ENCODE peak calls at places on chromosomes 6 and 20, in seven cellular contexts. D is esophagus muscularis mucosa, L is ovary, J is tibial nerve, I is K562, S is GM12878, B is transverse colon. Y is an unnamed sample.

GRCh38 chr20:32582659-32583580 is 2.2 kb downstream of the NOL4L start:
- DNase-seq in I (peak; percentile 77), J (no peak), B (peak; percentile 33), D (no peak), L (peak; percentile 61), S (no peak), Y (no peak)

GRCh38 chr6:28741363-28741762 is 182.4 kb downstream of the TRIM27 start:
- DNase-seq in L (no peak), D (no peak), I (no peak), B (no peak), S (no peak), J (no peak), Y (no peak)

GRCh38 chr6:118485601-118486550 is 62.2 kb upstream of the PLN start:
- DNase-seq in D (no peak), J (no peak), S (peak; percentile 35), L (no peak), B (no peak), I (no peak), Y (no peak)

GRCh38 chr6:41728073-41728936 is 7.1 kb downstream of the TFEB start:
- DNase-seq in B (peak; percentile 77), D (no peak), I (no peak), L (no peak), S (no peak), J (no peak), Y (no peak)

GRCh38 chr20:1391640-1392442 is 1.0 kb downstream of the FKBP1A start:
- DNase-seq in L (no peak), B (no peak), J (no peak), D (peak; percentile 85), I (peak; percentile 32), S (no peak), Y (no peak)

GRCh38 chr6:142355481-142356174 is 53.8 kb downstream of the ADGRG6 start:
- DNase-seq in I (no peak), J (no peak), D (no peak), S (no peak), L (no peak), B (no peak), Y (no peak)

GRCh38 chr6:106731144-106731842 is 101.9 kb downstream of the QRSL1 start:
- DNase-seq in D (no peak), J (no peak), I (no peak), S (no peak), L (no peak), B (peak; percentile 71), Y (no peak)

GRCh38 chr6:54617730-54618129 is 228.8 kb upstream of the FAM83B start:
- DNase-seq in J (no peak), D (no peak), S (no peak), L (no peak), B (no peak), I (no peak), Y (no peak)

GRCh38 chr6:37435816-37436215 is 2.8 kb downstream of the CMTR1 start:
- DNase-seq in D (no peak), S (no peak), L (no peak), J (no peak), I (no peak), B (no peak), Y (no peak)

DNA sequence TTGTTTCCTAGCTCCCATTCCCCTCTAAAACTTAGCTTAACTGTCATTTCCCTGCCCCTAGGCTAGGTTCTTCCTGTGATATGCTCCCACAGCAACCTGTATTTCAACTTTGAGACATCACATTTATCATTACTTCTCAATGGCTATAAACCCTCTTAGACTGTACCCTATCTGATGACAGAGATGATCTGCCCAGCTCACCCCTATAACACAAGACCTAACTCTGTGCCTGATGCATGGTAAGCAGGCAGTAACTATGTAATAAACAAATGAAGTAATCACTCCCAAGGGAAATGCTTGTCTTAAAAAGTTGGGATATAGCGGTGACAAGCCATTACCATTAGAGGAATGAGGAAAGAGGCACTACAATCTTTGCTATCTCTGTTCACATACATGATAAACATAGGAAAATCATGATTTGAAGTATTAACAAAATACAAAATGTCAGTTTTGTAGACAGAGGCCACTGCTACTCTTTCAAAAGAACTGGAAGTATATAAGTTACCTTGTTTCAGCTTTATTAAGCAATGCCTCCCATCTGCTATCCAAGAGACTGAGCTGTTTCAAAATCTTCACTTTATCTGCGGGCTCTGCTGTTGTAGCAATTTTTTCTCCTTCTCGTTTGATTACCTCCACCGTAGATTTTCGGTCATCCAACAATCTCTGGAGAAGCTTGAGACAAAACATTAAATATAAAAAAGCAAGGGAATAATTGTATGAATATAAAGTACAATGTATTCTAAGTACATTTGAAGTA is 110.7 kb downstream of the DST start:
- DNase-seq in L (no peak), S (no peak), D (no peak), B (no peak), I (no peak), J (no peak), Y (no peak)
- H3K36me3 ChIP-seq in L (no peaks in the 10 kb centered on the region), S (peaks cover 53% of the 10 kb centered on the region), D (peaks cover 94% of the 10 kb centered on the region), B (peaks cover 60% of the 10 kb centered on the region), I (no peaks in the 10 kb centered on the region), J (no peaks in the 10 kb centered on the region), Y (no peaks in the 10 kb centered on the region)

GRCh38 chr20:25341716-25342680 is 48.6 kb downstream of the ABHD12 start:
- DNase-seq in J (no peak), I (no peak), L (no peak), D (no peak), S (no peak), B (no peak), Y (no peak)

GRCh38 chr20:25340380-25340779 is 50.3 kb downstream of the ABHD12 start:
- DNase-seq in L (no peak), J (no peak), D (no peak), B (no peak), S (no peak), I (no peak), Y (no peak)

GRCh38 chr20:25339608-25340007 is 51.0 kb downstream of the ABHD12 start:
- DNase-seq in D (no peak), I (no peak), S (no peak), L (no peak), B (peak; percentile 41), J (no peak), Y (peak; percentile 69)

GRCh38 chr20:25336561-25337422 is 53.8 kb downstream of the ABHD12 start:
- DNase-seq in S (no peak), I (no peak), J (no peak), D (no peak), B (no peak), L (no peak), Y (no peak)

GRCh38 chr20:25338112-25339023 is 52.3 kb downstream of the ABHD12 start:
- DNase-seq in S (no peak), I (no peak), B (no peak), J (no peak), D (no peak), L (no peak), Y (no peak)
- TF ChIP-seq EP300 in S (no peak), I (no peak), B (no peak), J (no peak), D (no peak), L (no peak), Y (no peak)

GRCh38 chr6:22110042-22110441 is 186.8 kb downstream of the PRL start:
- DNase-seq in L (no peak), D (no peak), J (no peak), B (no peak), S (no peak), I (no peak), Y (no peak)
- H3K4me3 ChIP-seq in L (no peak overlapping the region), D (no peak overlapping the region), J (no peak overlapping the region), B (no peak overlapping the region), S (no peak overlapping the region), I (no peak overlapping the region), Y (no peak overlapping the region)

DNA sequence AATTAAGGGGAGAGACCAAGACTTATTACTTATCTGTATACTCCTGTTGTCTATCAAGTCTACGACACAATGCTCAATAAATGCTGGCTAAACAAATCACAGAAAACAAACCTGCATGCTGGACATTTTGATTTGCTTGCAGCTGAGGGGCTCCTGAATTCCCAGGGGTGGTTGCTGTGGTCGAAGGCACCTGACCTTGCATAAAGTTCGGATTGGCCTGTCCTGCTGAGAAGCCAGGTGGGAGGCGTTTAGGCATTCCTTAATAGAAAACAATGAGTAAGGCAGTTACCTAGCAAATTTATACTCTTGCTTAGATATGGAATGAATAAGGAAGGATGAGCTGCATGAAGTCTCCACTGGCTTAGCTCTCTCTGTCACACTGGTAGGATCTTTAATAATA is 50.5 kb downstream of the TP53INP2 start:
- DNase-seq in S (no peak), I (no peak), D (no peak), B (no peak), L (no peak), J (no peak), Y (no peak)
- H3K36me3 ChIP-seq in S (peaks cover 29% of the 10 kb centered on the region), I (peaks cover 71% of the 10 kb centered on the region), D (peaks cover 94% of the 10 kb centered on the region), B (peaks cover 58% of the 10 kb centered on the region), L (no peaks in the 10 kb centered on the region), J (no peaks in the 10 kb centered on the region), Y (peaks cover 53% of the 10 kb centered on the region)

GRCh38 chr6:65155083-65155482 is 551.9 kb downstream of the EYS start:
- DNase-seq in I (no peak), L (no peak), D (no peak), J (no peak), B (no peak), S (no peak), Y (no peak)
- TF ChIP-seq EP300 in I (no peak), L (no peak), D (no peak), J (no peak), B (no peak), S (no peak), Y (no peak)